ENCODE peak calls at places on chromosome 10, in ten cellular contexts. P is cardiac muscle cell; I is heart right ventricle; S is CD8-positive, alpha-beta T cell; D is AG09309; K is fibroblast of mammary gland; N is fibroblast of pulmonary artery; J is heart left ventricle; B is mucosa of descending colon; V is astrocyte of the spinal cord. Q is an unnamed sample.

GRCh38 chr10:88232029-88232895 is 350.9 kb downstream of the RNLS start:
- DNase-seq in K (peak), I (peak), J (peak), D (no peak), V (peak), S (no peak), P (peak), B (peak), N (peak), Q (peak)

GRCh38 chr10:13844651-13845050 is 257.9 kb downstream of the PRPF18 start:
- DNase-seq in I (no peak), N (peak), B (no peak), D (no peak), V (no peak), S (no peak), K (no peak), P (no peak), J (no peak), Q (peak)

GRCh38 chr10:11782793-11783557 is 40.2 kb upstream of the PROSER2 start:
- DNase-seq in I (no peak), P (peak), V (peak), D (no peak), N (peak), B (peak), K (peak), S (no peak), J (no peak), Q (peak)

GRCh38 chr10:110392121-110392859 is 87.6 kb upstream of the SMNDC1 start:
- DNase-seq in P (no peak), D (no peak), J (no peak), V (no peak), B (no peak), N (no peak), I (no peak), S (no peak), K (no peak), Q (no peak)

GRCh38 chr10:46541017-46541661 is 15.3 kb downstream of the GPRIN2 start:
- DNase-seq in D (no peak), P (peak), V (no peak), N (no peak), J (peak), I (no peak), B (peak), K (no peak), S (no peak), Q (peak)

GRCh38 chr10:92530421-92530820 is 43.5 kb downstream of the IDE start:
- DNase-seq in S (no peak), D (no peak), V (no peak), B (no peak), J (no peak), K (no peak), P (peak), I (no peak), N (peak), Q (peak)

GRCh38 chr10:77637986-77638765 is 568 bp upstream of the KCNMA1 start:
- DNase-seq in J (no peak), D (no peak), P (peak), B (peak), N (peak), K (no peak), I (no peak), S (no peak), V (peak), Q (peak)

GRCh38 chr10:22003964-22004281 is 393 bp upstream of the DNAJC1 start:
- DNase-seq in N (no peak), K (no peak), B (no peak), P (no peak), I (no peak), V (no peak), S (no peak), D (no peak), J (no peak), Q (no peak)

GRCh38 chr10:15369642-15370211 is 1.4 kb downstream of the FAM171A1 start:
- DNase-seq in V (peak), I (no peak), N (no peak), K (no peak), B (peak), J (no peak), S (no peak), P (peak), D (no peak), Q (no peak)

GRCh38 chr10:117537904-117538524 is 4.5 kb upstream of the EMX2 start:
- DNase-seq in K (no peak), J (no peak), B (no peak), D (no peak), S (no peak), N (no peak), P (no peak), I (no peak), V (no peak), Q (no peak)

GRCh38 chr10:52740913-52741675 is 31.5 kb downstream of the MBL2 start:
- DNase-seq in J (no peak), K (peak), P (peak), D (no peak), N (peak), B (peak), V (peak), S (no peak), I (no peak), Q (peak)

GRCh38 chr10:45640941-45641340 is 31.6 kb downstream of the ZFAND4 start:
- DNase-seq in S (no peak), V (no peak), J (no peak), I (no peak), D (no peak), N (no peak), P (no peak), K (no peak), B (no peak), Q (no peak)

GRCh38 chr10:65708057-65708456 is 1217.8 kb upstream of the LRRTM3 start:
- DNase-seq in D (no peak), V (no peak), K (no peak), I (no peak), J (no peak), N (no peak), S (no peak), B (no peak), P (no peak), Q (no peak)

GRCh38 chr10:117563780-117564179 is 21.2 kb downstream of the EMX2 start:
- DNase-seq in N (no peak), K (no peak), B (no peak), P (no peak), V (no peak), S (no peak), I (no peak), J (no peak), D (no peak), Q (no peak)

GRCh38 chr10:121155742-121156141 is 304.6 kb downstream of the WDR11 start:
- DNase-seq in S (no peak), I (no peak), P (peak), B (peak), N (no peak), J (no peak), V (no peak), K (no peak), D (no peak), Q (no peak)

GRCh38 chr10:3122034-3122433 is 50.5 kb downstream of the PITRM1 start:
- DNase-seq in K (no peak), N (no peak), D (no peak), P (no peak), V (no peak), S (no peak), I (no peak), J (peak), B (no peak), Q (no peak)

GRCh38 chr10:1291178-1292090 is 235.2 kb downstream of the WDR37 start:
- DNase-seq in P (no peak), B (no peak), K (no peak), S (no peak), V (no peak), J (no peak), I (no peak), D (no peak), N (no peak), Q (no peak)

GRCh38 chr10:101467286-101467770 is 113.4 kb downstream of the BTRC start:
- DNase-seq in P (peak), K (peak), S (no peak), B (peak), J (no peak), I (peak), V (peak), N (peak), D (peak), Q (peak)

GRCh38 chr10:13270877-13271551 is 28.9 kb downstream of the PHYH start:
- DNase-seq in D (peak), P (peak), N (peak), B (peak), I (no peak), J (no peak), K (peak), S (no peak), V (peak), Q (peak)

GRCh38 chr10:71213761-71214440 is 1.5 kb downstream of the UNC5B start:
- DNase-seq in V (peak), J (no peak), B (no peak), I (no peak), P (peak), N (peak), S (no peak), K (peak), D (peak), Q (peak)

GRCh38 chr10:111990734-111991133 is 192.8 kb downstream of the GPAM start:
- DNase-seq in J (no peak), V (no peak), K (peak), D (no peak), S (no peak), I (no peak), P (no peak), B (no peak), N (no peak), Q (no peak)

GRCh38 chr10:102065561-102066420 is 642 bp downstream of the HPS6 start:
- DNase-seq in S (no peak), P (peak), J (peak), B (peak), K (no peak), I (peak), N (peak), V (no peak), D (no peak), Q (peak)

GRCh38 chr10:52226448-52226847 is 87.6 kb upstream of the DKK1 start:
- DNase-seq in N (peak), V (peak), K (peak), S (no peak), B (no peak), P (peak), J (no peak), D (no peak), I (no peak), Q (peak)

GRCh38 chr10:17435898-17436297 is 18.5 kb downstream of the ST8SIA6 start:
- DNase-seq in D (no peak), I (no peak), V (no peak), J (no peak), K (no peak), P (no peak), N (no peak), B (no peak), S (no peak), Q (no peak)

GRCh38 chr10:71831646-71832552 is 19.2 kb downstream of the PSAP start:
- DNase-seq in K (peak), B (no peak), D (no peak), P (no peak), N (peak), J (no peak), V (peak), I (no peak), S (no peak), Q (peak)

GRCh38 chr10:31618541-31619291 is 299.7 kb downstream of the ZEB1 start:
- DNase-seq in D (peak), I (peak), J (peak), N (peak), P (peak), B (no peak), S (no peak), K (peak), V (peak), Q (peak)

GRCh38 chr10:12350167-12350872 is 973 bp downstream of the CAMK1D start:
- DNase-seq in S (peak), I (peak), D (no peak), B (peak), N (peak), J (no peak), V (peak), P (peak), K (no peak), Q (peak)

GRCh38 chr10:85646312-85646711 is 720.3 kb downstream of the GRID1 start:
- DNase-seq in J (no peak), P (no peak), K (peak), V (peak), S (no peak), I (no peak), B (no peak), N (peak), D (no peak), Q (peak)

GRCh38 chr10:110774069-110775021 is 97.4 kb upstream of the PDCD4 start:
- DNase-seq in N (peak), P (peak), B (no peak), K (peak), I (no peak), D (peak), V (peak), S (no peak), J (no peak), Q (peak)

GRCh38 chr10:105473170-105473569 is 832.1 kb downstream of the SORCS3 start:
- DNase-seq in S (no peak), P (no peak), B (peak), J (peak), D (no peak), N (no peak), V (no peak), I (peak), K (no peak), Q (no peak)

GRCh38 chr10:82150123-82150900 is 275.3 kb downstream of the NRG3 start:
- DNase-seq in S (no peak), N (peak), D (no peak), P (peak), V (no peak), B (peak), J (peak), I (peak), K (peak), Q (peak)

GRCh38 chr10:70513848-70514309 is 35.3 kb downstream of the PALD1 start:
- DNase-seq in J (no peak), I (no peak), K (no peak), B (no peak), N (no peak), V (no peak), S (no peak), D (no peak), P (no peak), Q (peak)

GRCh38 chr10:111117528-111118277 is 40.9 kb downstream of the ADRA2A start:
- DNase-seq in K (no peak), B (no peak), J (no peak), V (no peak), S (no peak), N (no peak), I (no peak), D (no peak), P (no peak), Q (no peak)

GRCh38 chr10:18010050-18010449 is 58.3 kb downstream of the SLC39A12 start:
- DNase-seq in J (no peak), I (no peak), V (peak), B (no peak), K (peak), N (peak), P (no peak), S (no peak), D (no peak), Q (peak)

GRCh38 chr10:11612004-11613001 is 853 bp upstream of the USP6NL start:
- DNase-seq in P (peak), S (no peak), J (no peak), N (peak), B (no peak), V (no peak), D (no peak), I (no peak), K (no peak), Q (no peak)

GRCh38 chr10:132321726-132322125 is 10.3 kb upstream of the LRRC27 start:
- DNase-seq in D (no peak), I (no peak), B (no peak), K (no peak), J (no peak), V (no peak), N (no peak), S (no peak), P (no peak), Q (no peak)

GRCh38 chr10:4061441-4061951 is 276.5 kb upstream of the KLF6 start:
- DNase-seq in D (no peak), P (peak), S (no peak), V (no peak), N (peak), B (peak), J (no peak), I (no peak), K (peak), Q (peak)

GRCh38 chr10:485776-486572 is 203.5 kb downstream of the DIP2C start:
- DNase-seq in V (no peak), D (no peak), S (no peak), B (no peak), I (no peak), J (no peak), N (peak), K (peak), P (peak), Q (peak)

GRCh38 chr10:122567056-122567660 is 6.6 kb downstream of the DMBT1 start:
- DNase-seq in K (peak), D (no peak), J (no peak), N (peak), V (no peak), P (peak), I (no peak), B (no peak), S (no peak), Q (peak)
- TF ChIP-seq CTCF in K (peak), D (peak), J (peak), N (peak), V (peak), P (peak), I (peak), B (peak), S (peak), Q (peak)

DNA sequence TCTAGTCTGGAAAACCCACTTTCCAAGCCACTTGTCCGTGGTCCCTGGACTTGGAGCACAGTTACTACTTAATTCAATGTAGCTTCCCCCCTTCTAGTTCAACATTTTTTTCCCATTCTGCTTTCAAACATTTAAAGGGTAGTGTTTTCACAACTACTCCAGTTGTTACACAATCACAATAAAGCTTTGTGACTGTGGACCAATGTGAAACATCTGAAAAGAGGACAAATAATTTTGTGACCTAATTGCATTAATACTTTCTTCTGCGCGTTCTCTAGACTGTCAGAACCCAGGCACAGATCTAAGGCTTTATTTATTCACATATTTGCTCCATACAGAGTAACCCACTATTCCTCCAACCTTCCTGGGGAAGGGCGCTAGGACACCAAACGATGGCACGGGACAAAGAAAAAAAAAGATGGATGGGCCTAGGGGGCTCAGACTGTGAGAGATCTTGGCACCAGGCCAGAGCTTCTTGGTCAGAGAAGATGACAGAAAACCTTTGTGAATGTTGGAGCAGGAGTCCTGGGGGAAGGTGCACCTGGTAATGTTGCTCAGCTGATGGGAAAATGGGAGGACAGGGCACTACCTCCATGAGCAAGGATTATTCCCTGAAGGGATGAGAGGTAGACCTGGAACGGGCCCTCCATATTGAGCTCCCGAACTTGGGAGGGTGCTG is 1.3 kb upstream of the SH3PXD2A start:
- DNase-seq in J (no peak), N (no peak), D (no peak), P (no peak), I (no peak), B (no peak), K (no peak), S (no peak), V (no peak), Q (no peak)
- H3K4me3 ChIP-seq in J (no peak), N (no peak), D (no peak), P (peak), I (no peak), B (no peak), K (no peak), S (no peak), V (no peak), Q (no peak)

GRCh38 chr10:68224810-68225209 is 7.1 kb downstream of the ATOH7 start:
- DNase-seq in B (no peak), V (no peak), S (no peak), K (peak), D (no peak), J (no peak), P (no peak), N (peak), I (no peak), Q (peak)

GRCh38 chr10:68221196-68221595 is 10.7 kb downstream of the ATOH7 start:
- DNase-seq in S (no peak), J (no peak), N (peak), B (no peak), I (no peak), K (peak), V (no peak), P (no peak), D (no peak), Q (no peak)

GRCh38 chr10:68218786-68219185 is 13.1 kb downstream of the ATOH7 start:
- DNase-seq in J (no peak), N (no peak), V (no peak), S (no peak), K (no peak), I (no peak), B (peak), P (no peak), D (no peak), Q (no peak)

DNA sequence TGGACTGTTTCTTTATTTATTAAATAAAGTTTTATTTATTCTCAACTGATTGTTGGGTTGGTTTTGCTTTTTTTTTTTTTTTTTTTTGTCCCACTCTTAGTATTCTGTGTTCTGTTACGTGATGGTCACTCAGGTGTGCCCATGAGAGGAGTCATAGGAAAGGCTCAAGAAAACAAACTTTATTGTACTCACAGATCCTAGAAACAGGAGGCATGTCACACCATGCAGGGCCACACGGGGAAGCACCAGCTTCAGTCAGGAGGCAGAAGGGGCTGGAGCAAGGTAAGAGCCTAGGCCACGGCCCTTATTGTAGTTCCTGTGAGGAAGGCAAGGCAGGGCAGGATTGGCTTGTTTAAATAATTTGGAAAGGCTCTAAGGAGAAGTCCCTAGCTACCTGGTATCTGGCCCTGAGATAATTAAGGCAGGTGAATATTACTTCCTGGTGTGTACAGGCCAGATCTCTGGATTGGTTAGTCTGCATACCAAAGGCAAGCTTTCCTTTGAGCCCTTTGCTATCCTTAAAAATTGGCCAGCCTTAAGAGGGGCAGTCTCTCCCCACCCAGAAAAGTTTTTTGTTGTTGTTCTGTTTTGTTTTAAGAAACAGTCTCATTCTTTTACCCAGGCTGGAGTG is 8.3 kb downstream of the ATOH7 start:
- DNase-seq in D (no peak), K (no peak), B (peak), N (no peak), I (no peak), V (no peak), S (no peak), P (no peak), J (no peak), Q (no peak)
- TF ChIP-seq CTCF in D (no peak), K (no peak), B (no peak), N (no peak), I (no peak), V (peak), S (no peak), P (no peak), J (no peak), Q (peak)

GRCh38 chr10:119540038-119540437 is 2.5 kb downstream of the RGS10 start:
- DNase-seq in I (no peak), D (no peak), B (no peak), S (no peak), V (no peak), P (no peak), K (no peak), N (no peak), J (no peak), Q (no peak)
- H3K4me3 ChIP-seq in I (no peak), D (no peak), B (no peak), S (peak), V (no peak), P (no peak), K (no peak), N (no peak), J (no peak), Q (no peak)

GRCh38 chr10:48656928-48657327 is 27.7 kb upstream of the WDFY4 start:
- DNase-seq in K (no peak), I (no peak), J (no peak), B (no peak), V (no peak), S (no peak), N (no peak), P (no peak), D (no peak), Q (no peak)

GRCh38 chr10:48661441-48661840 is 23.2 kb upstream of the WDFY4 start:
- DNase-seq in D (no peak), N (no peak), V (no peak), J (no peak), K (no peak), S (no peak), P (no peak), B (no peak), I (no peak), Q (no peak)

GRCh38 chr10:48658889-48659269 is 25.8 kb upstream of the WDFY4 start:
- DNase-seq in V (no peak), B (no peak), S (no peak), D (no peak), I (no peak), N (no peak), J (no peak), P (no peak), K (no peak), Q (no peak)

GRCh38 chr10:48658243-48658888 is 26.3 kb upstream of the WDFY4 start:
- DNase-seq in S (peak), K (peak), J (peak), P (peak), B (peak), I (peak), V (peak), N (peak), D (no peak), Q (peak)

GRCh38 chr10:48659790-48660189 is 24.9 kb upstream of the WDFY4 start:
- DNase-seq in J (no peak), P (peak), V (peak), I (no peak), K (no peak), B (no peak), S (no peak), D (no peak), N (peak), Q (peak)
- TF ChIP-seq CTCF in J (peak), P (peak), V (peak), I (peak), K (peak), B (no peak), S (no peak), D (peak), N (peak), Q (no peak)